ENCODE peak calls at places on chromosomes 1 and 21, in eight cellular contexts. M is BE2C, I is germinal center, D is anterior cingulate cortex, O is PC-9, G is HEK293T, W is GM10248, Z is ascending aorta. V is an unnamed sample.

GRCh38 chr1:182615468-182616129 is 11.4 kb upstream of the RGS16 start:
- DNase-seq in M (peak; percentile 62), D (peak; percentile 48), Z (peak; percentile 27), W (no peak), O (no peak), G (no peak), I (peak; percentile 30), V (peak; percentile 80)

GRCh38 chr1:221150996-221151395 is 271.8 kb downstream of the HLX start:
- DNase-seq in D (no peak), W (no peak), G (no peak), M (no peak), Z (no peak), I (no peak), O (no peak), V (no peak)

GRCh38 chr1:167145965-167146364 is 52.1 kb downstream of the STYXL2 start:
- DNase-seq in M (no peak), G (no peak), W (no peak), D (no peak), I (no peak), Z (no peak), O (no peak), V (no peak)

GRCh38 chr1:221083902-221084301 is 204.7 kb downstream of the HLX start:
- DNase-seq in M (no peak), Z (no peak), O (no peak), I (no peak), W (no peak), D (no peak), G (no peak), V (no peak)

GRCh38 chr1:83834621-83835264 is 164.2 kb downstream of the TTLL7 start:
- DNase-seq in M (no peak), I (no peak), Z (no peak), W (no peak), D (no peak), G (no peak), O (no peak), V (no peak)

GRCh38 chr1:42944207-42944928 is 14.3 kb downstream of the SLC2A1 start:
- DNase-seq in G (no peak), W (no peak), I (peak; percentile 62), M (no peak), D (no peak), Z (peak; percentile 45), O (peak; percentile 70), V (peak; percentile 54)

GRCh38 chr1:4006676-4007374 is 106.8 kb upstream of the C1orf174 start:
- DNase-seq in W (no peak), G (no peak), Z (no peak), I (peak; percentile 42), M (no peak), O (no peak), D (no peak), V (no peak)

GRCh38 chr1:20428841-20429240 is 57.2 kb downstream of the CAMK2N1 start:
- DNase-seq in G (no peak), I (no peak), Z (no peak), O (no peak), M (no peak), W (no peak), D (no peak), V (no peak)

GRCh38 chr1:235083589-235084323 is 44.9 kb downstream of the TOMM20 start:
- DNase-seq in G (peak; percentile 85), M (peak; percentile 84), Z (peak; percentile 57), W (peak; percentile 78), I (peak; percentile 59), O (peak; percentile 81), D (peak; percentile 82), V (peak; percentile 96)

GRCh38 chr1:16020325-16020724 is 1.5 kb upstream of the CLCNKA start:
- DNase-seq in O (no peak), G (no peak), Z (no peak), I (no peak), W (no peak), M (no peak), D (no peak), V (no peak)

GRCh38 chr21:32257952-32258785 is 20.7 kb downstream of the MIS18A start:
- DNase-seq in Z (no peak), W (peak; percentile 74), O (peak; percentile 42), G (peak; percentile 84), I (peak; percentile 60), D (peak; percentile 73), M (peak; percentile 80), V (peak; percentile 91)

GRCh38 chr1:51740652-51741051 is 123.8 kb downstream of the OSBPL9 start:
- DNase-seq in Z (no peak), W (no peak), I (no peak), G (no peak), M (no peak), O (no peak), D (no peak), V (no peak)

GRCh38 chr1:45518910-45519309 is 2.8 kb downstream of the PRDX1 start:
- DNase-seq in Z (no peak), O (no peak), W (no peak), D (no peak), M (no peak), G (no peak), I (no peak), V (peak; percentile 64)

GRCh38 chr21:35324372-35325220 is 275.5 kb upstream of the RUNX1 start:
- DNase-seq in Z (no peak), W (no peak), M (no peak), I (no peak), O (no peak), D (no peak), G (no peak), V (no peak)

GRCh38 chr21:42844411-42845113 is 34.8 kb downstream of the WDR4 start:
- DNase-seq in G (no peak), W (no peak), M (peak; percentile 6), O (no peak), I (no peak), D (peak; percentile 38), Z (no peak), V (peak; percentile 68)

GRCh38 chr1:145990249-145991097 is 5.9 kb downstream of the TXNIP start:
- DNase-seq in M (no peak), O (peak; percentile 66), Z (no peak), I (no peak), G (no peak), D (no peak), W (no peak), V (no peak)

GRCh38 chr1:110672001-110672752 is 2.6 kb downstream of the KCNA3 start:
- DNase-seq in I (peak; percentile 8), Z (no peak), M (peak; percentile 42), W (peak; percentile 17), G (peak; percentile 32), D (peak; percentile 60), O (no peak), V (peak; percentile 81)